ENCODE peak calls at places on chromosomes 6 and 20, in six cellular contexts. Y is mammary epithelial cell, V is GM12865, M is ovary, U is PC-9, D is astrocyte of the cerebellum. T is an unnamed sample.

GRCh38 chr20:51184289-51184688 is 161.4 kb upstream of the KCNG1 start:
- DNase-seq in D (peak; percentile 29), U (no peak), V (no peak), M (no peak), Y (no peak), T (peak; percentile 27)

GRCh38 chr6:67886036-67886707 is 748.9 kb upstream of the ADGRB3 start:
- DNase-seq in M (no peak), D (no peak), U (no peak), V (no peak), Y (no peak), T (no peak)

GRCh38 chr20:58636396-58636982 is 14.6 kb upstream of the STX16 start:
- DNase-seq in D (no peak), U (no peak), V (no peak), Y (no peak), M (no peak), T (no peak)

GRCh38 chr20:7231303-7231702 is 463.8 kb downstream of the BMP2 start:
- DNase-seq in V (no peak), D (no peak), M (no peak), Y (peak; percentile 37), U (no peak), T (no peak)

GRCh38 chr6:64170326-64170725 is 534.7 kb downstream of the PHF3 start:
- DNase-seq in V (no peak), M (no peak), Y (no peak), D (no peak), U (no peak), T (peak; percentile 2)

GRCh38 chr6:74318738-74319137 is 622.7 kb downstream of the CD109 start:
- DNase-seq in V (no peak), D (no peak), M (no peak), Y (no peak), U (no peak), T (no peak)

GRCh38 chr6:116386581-116387299 is 16.0 kb downstream of the DSE start:
- DNase-seq in D (no peak), Y (peak; percentile 84), M (no peak), U (peak; percentile 72), V (peak; percentile 57), T (peak; percentile 83)

GRCh38 chr6:32970413-32971244 is 2.2 kb downstream of the BRD2 start:
- DNase-seq in V (peak; percentile 95), U (peak; percentile 71), Y (peak; percentile 82), D (peak; percentile 67), M (peak; percentile 91), T (peak; percentile 92)

GRCh38 chr20:58131581-58132142 is 96.8 kb downstream of the ANKRD60 start:
- DNase-seq in Y (peak; percentile 87), D (peak; percentile 92), V (no peak), M (no peak), U (peak; percentile 95), T (peak; percentile 16)

GRCh38 chr6:150406948-150407347 is 38.1 kb downstream of the IYD start:
- DNase-seq in M (no peak), Y (no peak), D (no peak), V (no peak), U (peak; percentile 75), T (no peak)

GRCh38 chr6:100078509-100078908 is 84.5 kb upstream of the MCHR2 start:
- DNase-seq in V (peak; percentile 5), D (no peak), M (no peak), Y (peak; percentile 33), U (no peak), T (peak; percentile 27)

GRCh38 chr20:37564388-37565133 is 36.9 kb upstream of the BLCAP start:
- DNase-seq in U (no peak), M (no peak), V (peak; percentile 28), Y (peak; percentile 7), D (no peak), T (peak; percentile 16)

GRCh38 chr6:139882234-139882633 is 507.8 kb upstream of the CITED2 start:
- DNase-seq in U (no peak), D (no peak), M (no peak), V (no peak), Y (no peak), T (peak; percentile 23)

GRCh38 chr6:84967389-84967788 is 203.0 kb upstream of the TBX18 start:
- DNase-seq in D (no peak), U (no peak), V (peak; percentile 16), Y (peak; percentile 27), M (no peak), T (peak; percentile 65)

GRCh38 chr6:106087548-106088325 is 1.6 kb downstream of the PRDM1 start:
- DNase-seq in Y (peak; percentile 60), U (peak; percentile 55), V (no peak), M (peak; percentile 29), D (peak; percentile 57), T (peak; percentile 84)

GRCh38 chr20:6580486-6580885 is 187.0 kb upstream of the BMP2 start:
- DNase-seq in V (no peak), Y (no peak), M (no peak), U (no peak), D (no peak), T (no peak)

GRCh38 chr6:156174026-156174880 is 602.9 kb upstream of the ARID1B start:
- DNase-seq in U (no peak), V (no peak), D (no peak), M (no peak), Y (peak; percentile 3), T (no peak)

GRCh38 chr6:33981421-33981820 is 164.5 kb downstream of the GRM4 start:
- DNase-seq in D (no peak), U (no peak), V (no peak), Y (no peak), M (no peak), T (no peak)

GRCh38 chr20:40506567-40506966 is 182.5 kb downstream of the MAFB start:
- DNase-seq in V (no peak), D (peak; percentile 98), M (peak; percentile 64), U (peak; percentile 74), Y (peak; percentile 99), T (peak; percentile 95)
- TF ChIP-seq CTCF in V (no peak), D (no peak), M (no peak), U (no peak), Y (peak; percentile 36), T (no peak)

DNA sequence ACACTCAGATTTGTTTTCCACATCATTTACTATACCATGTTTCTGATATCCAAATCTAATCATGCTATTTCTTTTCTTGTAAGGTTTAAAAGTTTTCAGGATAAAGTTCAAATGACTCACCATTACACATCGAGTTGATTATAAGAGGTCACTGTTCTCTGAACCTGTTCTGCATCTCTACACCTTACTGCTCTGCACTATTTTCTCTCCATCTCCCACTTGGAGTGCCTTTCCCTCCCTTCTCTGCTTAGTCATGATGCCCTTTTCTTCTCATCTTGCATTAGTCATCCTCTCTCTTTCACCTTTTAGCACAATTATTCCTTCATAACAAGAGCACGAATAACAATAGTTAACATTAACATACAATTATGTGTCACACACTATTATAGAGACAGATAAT is 37.5 kb upstream of the FUT9 start:
- DNase-seq in Y (peak; percentile 17), V (no peak), M (no peak), U (peak; percentile 90), D (no peak), T (no peak)
- H3K4me3 ChIP-seq in Y (no peak overlapping the region), V (no peak overlapping the region), M (no peak overlapping the region), U (peak overlapping the region; percentile 18), D (no peak overlapping the region), T (no peak overlapping the region)

GRCh38 chr6:28980797-28981390 is 24.2 kb downstream of the ZNF311 start:
- DNase-seq in Y (peak; percentile 62), V (peak; percentile 77), D (peak; percentile 72), M (peak; percentile 74), U (peak; percentile 88), T (peak; percentile 67)

GRCh38 chr6:28983838-28984237 is 21.3 kb downstream of the ZNF311 start:
- DNase-seq in Y (no peak), V (no peak), D (no peak), U (no peak), M (no peak), T (no peak)

GRCh38 chr6:28981391-28981832 is 23.7 kb downstream of the ZNF311 start:
- DNase-seq in M (peak; percentile 78), Y (peak; percentile 58), V (peak; percentile 76), U (peak; percentile 58), D (peak; percentile 48), T (peak; percentile 86)

GRCh38 chr6:28981833-28982475 is 23.2 kb downstream of the ZNF311 start:
- DNase-seq in Y (peak; percentile 91), V (peak; percentile 87), U (peak; percentile 86), D (peak; percentile 84), M (peak; percentile 83), T (peak; percentile 96)

DNA sequence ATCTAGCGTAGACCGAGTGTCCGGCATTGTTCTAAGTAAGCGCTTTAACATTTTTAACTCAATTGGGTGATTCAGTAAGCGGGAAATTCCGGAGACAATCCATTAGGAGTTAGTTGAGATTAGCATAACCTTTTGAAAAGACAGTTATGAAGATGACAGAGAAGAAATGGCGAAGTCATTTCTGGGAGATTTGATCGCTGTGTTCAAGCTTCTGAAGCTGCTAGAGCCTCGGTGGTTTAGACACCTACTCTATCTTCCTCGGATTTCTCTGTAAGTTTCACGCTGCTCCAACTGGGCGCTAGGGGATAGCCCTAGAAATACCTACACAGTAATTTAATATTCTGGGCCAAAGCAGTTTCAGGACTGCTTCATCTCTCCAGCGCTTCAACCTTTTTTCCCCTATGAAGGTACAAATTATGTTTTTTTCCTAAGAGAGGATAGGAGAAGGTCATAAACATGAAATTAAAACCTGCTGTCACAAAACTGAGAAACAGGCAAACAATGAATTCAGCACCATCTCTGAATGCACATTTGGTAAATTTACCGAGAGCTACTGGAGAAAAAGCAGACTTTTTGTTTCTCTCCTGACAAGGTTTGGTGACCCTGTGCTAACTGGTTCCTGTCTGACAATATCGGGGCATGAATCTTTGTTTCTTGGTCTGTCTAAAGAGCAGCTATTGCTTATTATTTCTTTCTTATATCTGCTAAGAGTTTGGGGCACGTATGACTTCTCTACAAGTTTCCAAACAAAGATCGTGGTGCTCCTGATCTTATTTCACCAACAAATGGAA is 22.4 kb downstream of the ZNF311 start:
- DNase-seq in V (peak; percentile 26), D (peak; percentile 31), M (peak; percentile 51), Y (peak; percentile 65), U (peak; percentile 56), T (peak; percentile 68)
- TF ChIP-seq CTCF in V (no peak), D (peak; percentile 40), M (no peak), Y (peak; percentile 28), U (peak; percentile 19), T (peak; percentile 47)

GRCh38 chr6:8678466-8678865 is 243.1 kb upstream of the SLC35B3 start:
- DNase-seq in U (no peak), Y (no peak), D (no peak), V (no peak), M (no peak), T (no peak)

GRCh38 chr6:8686077-8686476 is 250.7 kb upstream of the SLC35B3 start:
- DNase-seq in Y (no peak), U (no peak), M (no peak), D (no peak), V (no peak), T (no peak)

GRCh38 chr6:8679823-8680222 is 244.5 kb upstream of the SLC35B3 start:
- DNase-seq in U (no peak), M (no peak), D (no peak), Y (no peak), V (no peak), T (no peak)

GRCh38 chr6:8688823-8689222 is 253.5 kb upstream of the SLC35B3 start:
- DNase-seq in V (no peak), M (no peak), Y (no peak), U (no peak), D (no peak), T (no peak)

DNA sequence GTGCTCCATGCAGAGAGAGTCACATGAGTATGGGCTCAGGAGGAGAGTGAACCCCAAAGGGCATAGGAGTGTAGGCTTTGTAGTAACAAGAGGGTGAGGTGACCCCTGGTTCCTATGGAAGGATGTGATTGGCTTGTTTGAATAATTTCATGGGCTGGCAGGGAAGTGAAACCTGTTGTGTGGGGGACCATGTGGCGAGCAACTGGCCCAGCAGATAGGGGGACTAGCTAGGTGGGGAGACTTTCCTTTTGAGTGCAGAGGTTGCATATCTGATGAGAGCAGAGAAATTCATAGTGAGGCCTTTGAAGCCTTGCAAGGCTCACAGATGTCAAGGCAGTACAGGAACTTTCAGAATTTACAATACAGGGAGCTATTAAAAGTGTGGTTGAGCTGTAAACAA is 247.9 kb upstream of the SLC35B3 start:
- DNase-seq in Y (no peak), M (no peak), U (no peak), D (no peak), V (peak; percentile 1), T (no peak)
- H3K4me3 ChIP-seq in Y (no peak overlapping the region), M (no peak overlapping the region), U (no peak overlapping the region), D (no peak overlapping the region), V (no peak overlapping the region), T (no peak overlapping the region)

T was measured in fibroblast of the aortic adventitia.